ENCODE peak calls at places on chromosome 6, in eight cellular contexts. A is hepatic stellate cell; B is OCI-LY7; T is brain microvascular endothelial cell; N is CD4-positive, alpha-beta T cell; I is AG09309; G is T follicular helper cell; P is fibroblast of lung. U is an unnamed sample.

GRCh38 chr6:100346828-100347227 is 117.9 kb downstream of the SIM1 start:
- DNase-seq in A (no peak), B (no peak), T (no peak), N (no peak), I (no peak), G (no peak), P (peak), U (peak)

GRCh38 chr6:113820751-113821150 is 36.4 kb upstream of the MARCKS start:
- DNase-seq in A (no peak), B (no peak), T (no peak), N (no peak), I (no peak), G (no peak), P (no peak), U (no peak)

GRCh38 chr6:16562498-16562897 is 198.8 kb downstream of the ATXN1 start:
- DNase-seq in A (peak), B (no peak), T (peak), N (no peak), I (no peak), G (no peak), P (no peak), U (peak)

GRCh38 chr6:43246301-43247114 is 3.2 kb downstream of the TTBK1 start:
- DNase-seq in A (no peak), B (peak), T (no peak), N (no peak), I (no peak), G (no peak), P (peak), U (no peak)

GRCh38 chr6:110233769-110234374 is 53.6 kb downstream of the CDC40 start:
- DNase-seq in A (peak), B (peak), T (no peak), N (no peak), I (no peak), G (no peak), P (peak), U (no peak)

GRCh38 chr6:35703554-35703953 is 14.8 kb upstream of the FKBP5 start:
- DNase-seq in A (no peak), B (peak), T (no peak), N (no peak), I (no peak), G (no peak), P (no peak), U (no peak)

GRCh38 chr6:15090145-15090579 is 155.7 kb upstream of the JARID2 start:
- DNase-seq in A (no peak), B (no peak), T (no peak), N (no peak), I (no peak), G (no peak), P (no peak), U (no peak)

GRCh38 chr6:112503210-112503609 is 156.1 kb downstream of the RFPL4B start:
- DNase-seq in A (no peak), B (no peak), T (no peak), N (no peak), I (no peak), G (no peak), P (no peak), U (peak)

GRCh38 chr6:109979033-109979921 is 1.2 kb downstream of the GPR6 start:
- DNase-seq in A (no peak), B (no peak), T (no peak), N (no peak), I (no peak), G (no peak), P (no peak), U (no peak)

GRCh38 chr6:109358204-109358603 is 24.1 kb downstream of the CD164 start:
- DNase-seq in A (no peak), B (no peak), T (no peak), N (no peak), I (no peak), G (no peak), P (no peak), U (no peak)

GRCh38 chr6:7124631-7125030 is 16.9 kb downstream of the RREB1 start:
- DNase-seq in A (no peak), B (no peak), T (no peak), N (no peak), I (no peak), G (no peak), P (no peak), U (no peak)

GRCh38 chr6:169994734-169995133 is 243.3 kb downstream of the ERMARD start:
- DNase-seq in A (no peak), B (no peak), T (no peak), N (no peak), I (no peak), G (no peak), P (no peak), U (no peak)

GRCh38 chr6:33909737-33910136 is 105.9 kb upstream of the MLN start:
- DNase-seq in A (no peak), B (no peak), T (no peak), N (no peak), I (no peak), G (no peak), P (no peak), U (no peak)

GRCh38 chr6:15026832-15027231 is 219.0 kb upstream of the JARID2 start:
- DNase-seq in A (no peak), B (no peak), T (peak), N (no peak), I (no peak), G (no peak), P (peak), U (peak)

GRCh38 chr6:113755449-113756289 is 101.5 kb upstream of the MARCKS start:
- DNase-seq in A (no peak), B (peak), T (no peak), N (no peak), I (no peak), G (no peak), P (no peak), U (no peak)